ENCODE peak calls at places on chromosomes 7 and 10, in six cellular contexts. One of them, this sample, is unnamed.
A peak's percentile ranks its signal among the peaks of the same experiment; 100 is the strongest.

GRCh38 chr10:124125305-124126116 is 32.1 kb upstream of the CHST15 start:
- DNase-seq in IMR-90: no peak
- DNase-seq in upper lobe of right lung: no peak
- DNase-seq in T follicular helper cell: no peak
- DNase-seq in foreskin keratinocyte: peak; percentile 69
- DNase-seq in neural crest cell: no peak
- DNase-seq in this sample: no peak

GRCh38 chr7:130896051-130896881 is 162.3 kb upstream of the KLF14 start:
- DNase-seq in IMR-90: peak; percentile 54
- DNase-seq in upper lobe of right lung: no peak
- DNase-seq in T follicular helper cell: no peak
- DNase-seq in foreskin keratinocyte: no peak
- DNase-seq in neural crest cell: no peak
- DNase-seq in this sample: no peak

GRCh38 chr7:151142686-151143040 is 24.8 kb downstream of the GBX1 start:
- DNase-seq in IMR-90: no peak
- DNase-seq in upper lobe of right lung: no peak
- DNase-seq in T follicular helper cell: no peak
- DNase-seq in foreskin keratinocyte: no peak
- DNase-seq in neural crest cell: peak; percentile 55
- DNase-seq in this sample: no peak

GRCh38 chr7:13880789-13881188 is 108.7 kb downstream of the ETV1 start:
- DNase-seq in IMR-90: peak; percentile 91
- DNase-seq in upper lobe of right lung: no peak
- DNase-seq in T follicular helper cell: no peak
- DNase-seq in foreskin keratinocyte: peak; percentile 82
- DNase-seq in neural crest cell: no peak
- DNase-seq in this sample: no peak

GRCh38 chr7:131196808-131197207 is 130.9 kb upstream of the MKLN1 start:
- DNase-seq in IMR-90: peak; percentile 49
- DNase-seq in upper lobe of right lung: no peak
- DNase-seq in T follicular helper cell: no peak
- DNase-seq in foreskin keratinocyte: peak; percentile 22
- DNase-seq in neural crest cell: peak; percentile 17
- DNase-seq in this sample: no peak

GRCh38 chr7:47294569-47295222 is 287.2 kb downstream of the TNS3 start:
- DNase-seq in IMR-90: no peak
- DNase-seq in upper lobe of right lung: no peak
- DNase-seq in T follicular helper cell: no peak
- DNase-seq in foreskin keratinocyte: no peak
- DNase-seq in neural crest cell: no peak
- DNase-seq in this sample: no peak

GRCh38 chr7:132402096-132402495 is 174.2 kb downstream of the PLXNA4 start:
- DNase-seq in IMR-90: no peak
- DNase-seq in upper lobe of right lung: no peak
- DNase-seq in T follicular helper cell: no peak
- DNase-seq in foreskin keratinocyte: no peak
- DNase-seq in neural crest cell: no peak
- DNase-seq in this sample: no peak

GRCh38 chr7:74417419-74417971 is 36.2 kb upstream of the GTF2IRD1 start:
- DNase-seq in IMR-90: peak; percentile 61
- DNase-seq in upper lobe of right lung: peak; percentile 81
- DNase-seq in T follicular helper cell: peak; percentile 30
- DNase-seq in foreskin keratinocyte: no peak
- DNase-seq in neural crest cell: peak; percentile 87
- DNase-seq in this sample: peak; percentile 24

GRCh38 chr7:150992051-150992640 is 1.3 kb downstream of the NOS3 start:
- DNase-seq in IMR-90: no peak
- DNase-seq in upper lobe of right lung: no peak
- DNase-seq in T follicular helper cell: no peak
- DNase-seq in foreskin keratinocyte: no peak
- DNase-seq in neural crest cell: no peak
- DNase-seq in this sample: no peak

GRCh38 chr7:96612034-96612433 is 97.6 kb downstream of the SEM1 start:
- DNase-seq in IMR-90: no peak
- DNase-seq in upper lobe of right lung: no peak
- DNase-seq in T follicular helper cell: no peak
- DNase-seq in foreskin keratinocyte: peak; percentile 83
- DNase-seq in neural crest cell: no peak
- DNase-seq in this sample: no peak

GRCh38 chr10:19825690-19826089 is 9.5 kb downstream of the PLXDC2 start:
- DNase-seq in IMR-90: no peak
- DNase-seq in upper lobe of right lung: no peak
- DNase-seq in T follicular helper cell: no peak
- DNase-seq in foreskin keratinocyte: no peak
- DNase-seq in neural crest cell: no peak
- DNase-seq in this sample: no peak

GRCh38 chr7:91367812-91368578 is 103.8 kb downstream of the FZD1 start:
- DNase-seq in IMR-90: no peak
- DNase-seq in upper lobe of right lung: no peak
- DNase-seq in T follicular helper cell: no peak
- DNase-seq in foreskin keratinocyte: no peak
- DNase-seq in neural crest cell: no peak
- DNase-seq in this sample: no peak

GRCh38 chr7:132655071-132655761 is 78.9 kb upstream of the PLXNA4 start:
- DNase-seq in IMR-90: no peak
- DNase-seq in upper lobe of right lung: no peak
- DNase-seq in T follicular helper cell: peak; percentile 10
- DNase-seq in foreskin keratinocyte: no peak
- DNase-seq in neural crest cell: no peak
- DNase-seq in this sample: peak; percentile 12

GRCh38 chr7:38463277-38464224 is 167.6 kb downstream of the AMPH start:
- DNase-seq in IMR-90: peak; percentile 77
- DNase-seq in upper lobe of right lung: peak; percentile 60
- DNase-seq in T follicular helper cell: peak; percentile 37
- DNase-seq in foreskin keratinocyte: no peak
- DNase-seq in neural crest cell: no peak
- DNase-seq in this sample: peak; percentile 52

GRCh38 chr7:155470686-155471638 is 13.0 kb downstream of the EN2 start:
- DNase-seq in IMR-90: no peak
- DNase-seq in upper lobe of right lung: no peak
- DNase-seq in T follicular helper cell: no peak
- DNase-seq in foreskin keratinocyte: no peak
- DNase-seq in neural crest cell: no peak
- DNase-seq in this sample: no peak

GRCh38 chr10:34254596-34254995 is 560.5 kb downstream of the PARD3 start:
- DNase-seq in IMR-90: peak; percentile 48
- DNase-seq in upper lobe of right lung: no peak
- DNase-seq in T follicular helper cell: no peak
- DNase-seq in foreskin keratinocyte: peak; percentile 95
- DNase-seq in neural crest cell: no peak
- DNase-seq in this sample: no peak

GRCh38 chr7:5598261-5598761 is 174.7 kb upstream of the TNRC18 start:
- DNase-seq in IMR-90: no peak
- DNase-seq in upper lobe of right lung: no peak
- DNase-seq in T follicular helper cell: no peak
- DNase-seq in foreskin keratinocyte: no peak
- DNase-seq in neural crest cell: no peak
- DNase-seq in this sample: no peak

GRCh38 chr10:86376852-86377796 is 10.5 kb upstream of the GRID1 start:
- DNase-seq in IMR-90: peak; percentile 28
- DNase-seq in upper lobe of right lung: peak; percentile 89
- DNase-seq in T follicular helper cell: peak; percentile 62
- DNase-seq in foreskin keratinocyte: peak; percentile 34
- DNase-seq in neural crest cell: peak; percentile 96
- DNase-seq in this sample: peak; percentile 79

GRCh38 chr10:66234872-66235271 is 691.0 kb upstream of the LRRTM3 start:
- DNase-seq in IMR-90: no peak
- DNase-seq in upper lobe of right lung: no peak
- DNase-seq in T follicular helper cell: no peak
- DNase-seq in foreskin keratinocyte: no peak
- DNase-seq in neural crest cell: no peak
- DNase-seq in this sample: no peak

GRCh38 chr10:89633484-89633883 is 11.6 kb downstream of the PANK1 start:
- DNase-seq in IMR-90: peak; percentile 91
- DNase-seq in upper lobe of right lung: no peak
- DNase-seq in T follicular helper cell: no peak
- DNase-seq in foreskin keratinocyte: peak; percentile 70
- DNase-seq in neural crest cell: no peak
- DNase-seq in this sample: no peak

GRCh38 chr7:92246363-92247101 is 758 bp downstream of the ANKIB1 start:
- DNase-seq in IMR-90: peak; percentile 18
- DNase-seq in upper lobe of right lung: peak; percentile 65
- DNase-seq in T follicular helper cell: peak; percentile 1
- DNase-seq in foreskin keratinocyte: peak; percentile 38
- DNase-seq in neural crest cell: peak; percentile 12
- DNase-seq in this sample: no peak

GRCh38 chr10:85228726-85229125 is 900.3 kb downstream of the CCSER2 start:
- DNase-seq in IMR-90: no peak
- DNase-seq in upper lobe of right lung: no peak
- DNase-seq in T follicular helper cell: no peak
- DNase-seq in foreskin keratinocyte: no peak
- DNase-seq in neural crest cell: no peak
- DNase-seq in this sample: no peak

GRCh38 chr7:69962856-69963149 is 364.5 kb downstream of the AUTS2 start:
- DNase-seq in IMR-90: no peak
- DNase-seq in upper lobe of right lung: no peak
- DNase-seq in T follicular helper cell: no peak
- DNase-seq in foreskin keratinocyte: no peak
- DNase-seq in neural crest cell: no peak
- DNase-seq in this sample: no peak

GRCh38 chr7:80771523-80771922 is 133.1 kb downstream of the CD36 start:
- DNase-seq in IMR-90: peak; percentile 78
- DNase-seq in upper lobe of right lung: no peak
- DNase-seq in T follicular helper cell: no peak
- DNase-seq in foreskin keratinocyte: no peak
- DNase-seq in neural crest cell: no peak
- DNase-seq in this sample: no peak

GRCh38 chr10:102455893-102456471 is 4.6 kb upstream of the C10orf95 start:
- DNase-seq in IMR-90: peak; percentile 93
- DNase-seq in upper lobe of right lung: no peak
- DNase-seq in T follicular helper cell: no peak
- DNase-seq in foreskin keratinocyte: peak; percentile 43
- DNase-seq in neural crest cell: no peak
- DNase-seq in this sample: no peak

GRCh38 chr10:36779238-36779846 is 346.1 kb upstream of the ANKRD30A start:
- DNase-seq in IMR-90: peak; percentile 81
- DNase-seq in upper lobe of right lung: no peak
- DNase-seq in T follicular helper cell: no peak
- DNase-seq in foreskin keratinocyte: peak; percentile 61
- DNase-seq in neural crest cell: peak; percentile 29
- DNase-seq in this sample: no peak

GRCh38 chr7:65004575-65004974 is 1.9 kb downstream of the ERV3-1 start:
- DNase-seq in IMR-90: no peak
- DNase-seq in upper lobe of right lung: no peak
- DNase-seq in T follicular helper cell: no peak
- DNase-seq in foreskin keratinocyte: no peak
- DNase-seq in neural crest cell: no peak
- DNase-seq in this sample: no peak

GRCh38 chr10:45466784-45467183 is 92.8 kb downstream of the ALOX5 start:
- DNase-seq in IMR-90: no peak
- DNase-seq in upper lobe of right lung: no peak
- DNase-seq in T follicular helper cell: no peak
- DNase-seq in foreskin keratinocyte: peak; percentile 4
- DNase-seq in neural crest cell: no peak
- DNase-seq in this sample: no peak

GRCh38 chr10:119281581-119282071 is 74.3 kb downstream of the GRK5 start:
- DNase-seq in IMR-90: no peak
- DNase-seq in upper lobe of right lung: peak; percentile 73
- DNase-seq in T follicular helper cell: no peak
- DNase-seq in foreskin keratinocyte: no peak
- DNase-seq in neural crest cell: no peak
- DNase-seq in this sample: no peak

GRCh38 chr10:62037166-62037831 is 135.8 kb downstream of the ARID5B start:
- DNase-seq in IMR-90: peak; percentile 72
- DNase-seq in upper lobe of right lung: no peak
- DNase-seq in T follicular helper cell: no peak
- DNase-seq in foreskin keratinocyte: peak; percentile 74
- DNase-seq in neural crest cell: no peak
- DNase-seq in this sample: no peak